ENCODE peak calls at places on chromosomes 6 and 20, in nine cellular contexts. W, K, O, A, R, P, Q, J and S are unnamed samples.

GRCh38 chr6:122778961-122779671 is 400 bp upstream of the FABP7 start:
- DNase-seq in W (no peak), K (peak; percentile 90), O (no peak), A (no peak), R (no peak), P (no peak), Q (no peak), J (peak; percentile 89), S (no peak)

GRCh38 chr6:46772038-46772437 is 21.2 kb upstream of the MEP1A start:
- DNase-seq in W (no peak), K (no peak), O (no peak), A (no peak), R (no peak), P (no peak), Q (no peak), J (no peak), S (no peak)

GRCh38 chr20:35199696-35200095 is 26.8 kb upstream of the MMP24 start:
- DNase-seq in W (no peak), K (no peak), O (no peak), A (peak; percentile 72), R (no peak), P (no peak), Q (no peak), J (no peak), S (no peak)

GRCh38 chr20:33419140-33419974 is 18.0 kb upstream of the CDK5RAP1 start:
- DNase-seq in W (no peak), K (no peak), O (peak; percentile 77), A (no peak), R (no peak), P (peak; percentile 42), Q (no peak), J (no peak), S (no peak)

GRCh38 chr20:51640743-51641142 is 98.2 kb upstream of the NFATC2 start:
- DNase-seq in W (no peak), K (no peak), O (no peak), A (no peak), R (no peak), P (no peak), Q (no peak), J (no peak), S (no peak)

GRCh38 chr6:86949776-86950175 is 12.4 kb downstream of the HTR1E start:
- DNase-seq in W (no peak), K (no peak), O (no peak), A (no peak), R (no peak), P (no peak), Q (no peak), J (no peak), S (no peak)

GRCh38 chr6:93975159-93975558 is 555.8 kb upstream of the EPHA7 start:
- DNase-seq in W (no peak), K (no peak), O (no peak), A (no peak), R (no peak), P (no peak), Q (no peak), J (no peak), S (no peak)

GRCh38 chr6:22558288-22558882 is 11.0 kb upstream of the HDGFL1 start:
- DNase-seq in W (no peak), K (no peak), O (no peak), A (no peak), R (no peak), P (no peak), Q (no peak), J (no peak), S (no peak)

GRCh38 chr20:21432911-21433310 is 35.6 kb upstream of the NKX2-4 start:
- DNase-seq in W (no peak), K (no peak), O (no peak), A (peak; percentile 53), R (no peak), P (no peak), Q (no peak), J (no peak), S (no peak)

GRCh38 chr20:6855806-6856205 is 88.3 kb downstream of the BMP2 start:
- DNase-seq in W (no peak), K (no peak), O (no peak), A (no peak), R (no peak), P (no peak), Q (no peak), J (no peak), S (no peak)

GRCh38 chr6:69866351-69867074 is at the start of gene COL19A1:
- DNase-seq in W (peak; percentile 45), K (peak; percentile 56), O (peak; percentile 46), A (peak; percentile 16), R (peak; percentile 32), P (peak; percentile 50), Q (no peak), J (peak; percentile 32), S (peak; percentile 78)

GRCh38 chr6:79421707-79422484 is 115.3 kb downstream of the LCA5 start:
- DNase-seq in W (no peak), K (no peak), O (no peak), A (peak; percentile 76), R (no peak), P (peak; percentile 70), Q (no peak), J (no peak), S (peak; percentile 72)

GRCh38 chr6:81054011-81054410 is 698.5 kb downstream of the TENT5A start:
- DNase-seq in W (no peak), K (no peak), O (no peak), A (peak; percentile 11), R (no peak), P (no peak), Q (no peak), J (no peak), S (no peak)

GRCh38 chr6:30748851-30749540 is 4.6 kb upstream of the IER3 start:
- DNase-seq in W (no peak), K (no peak), O (no peak), A (peak; percentile 54), R (no peak), P (peak; percentile 54), Q (no peak), J (no peak), S (no peak)

GRCh38 chr6:144150673-144151009 is 324 bp downstream of the STX11 start:
- DNase-seq in W (peak; percentile 49), K (peak; percentile 68), O (no peak), A (peak; percentile 56), R (peak; percentile 29), P (peak; percentile 42), Q (no peak), J (peak; percentile 27), S (peak; percentile 46)

GRCh38 chr6:167573461-167574215 is 248.8 kb downstream of the TTLL2 start:
- DNase-seq in W (no peak), K (no peak), O (no peak), A (no peak), R (no peak), P (no peak), Q (no peak), J (no peak), S (peak; percentile 74)
- H3K4me1 ChIP-seq in W (no peaks in the 10 kb centered on the region), K (peaks cover 4% of the 10 kb centered on the region), O (no peaks in the 10 kb centered on the region), A (no peaks in the 10 kb centered on the region), R (no peaks in the 10 kb centered on the region), P (peaks cover 15% of the 10 kb centered on the region), Q (no peaks in the 10 kb centered on the region), J (peaks cover 12% of the 10 kb centered on the region), S (peaks cover 34% of the 10 kb centered on the region)

GRCh38 chr6:32851025-32851424 is 2.5 kb downstream of the TAP1 start:
- DNase-seq in W (no peak), K (no peak), O (no peak), A (no peak), R (no peak), P (no peak), Q (no peak), J (no peak), S (no peak)
- H3K36me3 ChIP-seq in W (peaks cover 56% of the 10 kb centered on the region), K (no peaks in the 10 kb centered on the region), O (no peaks in the 10 kb centered on the region), A (peaks cover 13% of the 10 kb centered on the region), R (peaks cover 32% of the 10 kb centered on the region), P (peaks cover 11% of the 10 kb centered on the region), Q (peaks cover 63% of the 10 kb centered on the region), J (no peaks in the 10 kb centered on the region), S (no peaks in the 10 kb centered on the region)

DNA sequence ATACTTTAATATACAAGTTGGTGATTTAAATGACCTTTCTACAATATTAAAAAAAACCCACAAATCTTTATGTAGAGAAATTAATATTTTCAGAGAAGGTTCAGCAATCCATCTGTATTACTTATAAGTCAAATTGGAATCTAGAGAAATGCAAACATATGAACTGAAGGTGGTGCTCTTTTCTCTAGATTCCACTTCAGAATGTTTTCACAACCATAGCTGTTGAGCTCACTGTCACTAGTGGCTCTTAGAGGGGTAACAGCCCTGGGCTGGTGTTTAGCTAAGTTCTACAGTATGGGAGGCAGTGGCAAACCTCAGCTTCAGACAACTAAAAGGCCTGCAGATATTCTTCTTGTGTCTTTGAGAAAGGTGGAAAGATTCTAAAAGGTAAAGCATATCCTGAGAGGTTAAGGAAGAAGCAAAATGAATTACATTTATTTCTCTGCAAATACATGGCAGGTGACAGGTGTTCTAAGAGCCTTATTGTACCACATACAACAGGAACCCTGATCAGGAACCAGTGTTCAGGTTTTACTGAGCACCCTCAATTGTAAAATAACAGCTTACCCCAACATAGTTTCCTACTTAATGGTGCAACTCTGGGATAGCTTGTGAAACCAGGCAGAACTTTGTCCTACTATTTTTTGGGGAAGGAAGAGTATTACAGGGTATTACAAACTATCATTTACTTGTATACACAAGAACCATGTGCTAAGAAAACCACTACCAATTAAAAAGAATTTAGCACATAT is 56.6 kb upstream of the SAMHD1 start:
- DNase-seq in W (peak; percentile 44), K (no peak), O (no peak), A (peak; percentile 39), R (no peak), P (no peak), Q (no peak), J (no peak), S (no peak)
- H3K4me3 ChIP-seq in W (no peak overlapping the region), K (no peak overlapping the region), O (no peak overlapping the region), A (no peak overlapping the region), R (no peak overlapping the region), P (no peak overlapping the region), Q (no peak overlapping the region), J (no peak overlapping the region), S (no peak overlapping the region)

GRCh38 chr6:35673755-35674154 is 15.0 kb downstream of the FKBP5 start:
- DNase-seq in W (no peak), K (no peak), O (no peak), A (no peak), R (no peak), P (no peak), Q (no peak), J (no peak), S (no peak)

GRCh38 chr6:35665573-35665972 is 23.1 kb downstream of the FKBP5 start:
- DNase-seq in W (no peak), K (no peak), O (no peak), A (no peak), R (no peak), P (no peak), Q (no peak), J (no peak), S (no peak)

GRCh38 chr6:35668708-35669440 is 19.8 kb downstream of the FKBP5 start:
- DNase-seq in W (no peak), K (no peak), O (no peak), A (peak; percentile 36), R (no peak), P (no peak), Q (no peak), J (no peak), S (no peak)

GRCh38 chr6:35668096-35668495 is 20.6 kb downstream of the FKBP5 start:
- DNase-seq in W (no peak), K (peak; percentile 23), O (no peak), A (no peak), R (no peak), P (no peak), Q (no peak), J (no peak), S (no peak)

GRCh38 chr6:35669441-35669776 is 19.3 kb downstream of the FKBP5 start:
- DNase-seq in W (peak; percentile 47), K (no peak), O (no peak), A (peak; percentile 23), R (no peak), P (no peak), Q (no peak), J (no peak), S (no peak)
- H3K4me1 ChIP-seq in W (peaks cover 89% of the 10 kb centered on the region), K (peaks cover 1% of the 10 kb centered on the region), O (peaks cover 1% of the 10 kb centered on the region), A (peaks cover 29% of the 10 kb centered on the region), R (peaks cover 13% of the 10 kb centered on the region), P (peaks cover 74% of the 10 kb centered on the region), Q (peaks cover 39% of the 10 kb centered on the region), J (no peaks in the 10 kb centered on the region), S (no peaks in the 10 kb centered on the region)